ENCODE peak calls at places on chromosomes 12 and 14, in six cellular contexts. E is astrocyte of the cerebellum, R is fibroblast of pulmonary artery, H is fibroblast of lung, D is fibroblast of the aortic adventitia, L is suprapubic skin. P is an unnamed sample.

GRCh38 chr12:109626378-109627115 is 53.0 kb downstream of the MVK start:
- DNase-seq in E (no peak), R (no peak), H (no peak), D (no peak), L (no peak), P (no peak)

GRCh38 chr14:50417853-50418252 is 21.2 kb upstream of the CDKL1 start:
- DNase-seq in E (no peak), R (peak; percentile 76), H (no peak), D (peak; percentile 67), L (no peak), P (no peak)

GRCh38 chr14:53183071-53183470 is 29.9 kb upstream of the DDHD1 start:
- DNase-seq in E (no peak), R (no peak), H (no peak), D (no peak), L (no peak), P (no peak)

GRCh38 chr14:106879241-106879640 is 1352.9 kb downstream of the TMEM121 start:
- DNase-seq in E (no peak), R (no peak), H (no peak), D (no peak), L (no peak), P (no peak)

GRCh38 chr12:52350786-52351185 is 16.5 kb downstream of the KRT85 start:
- DNase-seq in E (no peak), R (no peak), H (no peak), D (no peak), L (no peak), P (no peak)

GRCh38 chr12:64600164-64600561 is 10.1 kb upstream of the RASSF3 start:
- DNase-seq in E (no peak), R (no peak), H (no peak), D (no peak), L (no peak), P (no peak)

GRCh38 chr12:12439636-12440035 is 82.8 kb downstream of the BORCS5 start:
- DNase-seq in E (no peak), R (peak; percentile 95), H (peak; percentile 79), D (peak; percentile 92), L (no peak), P (peak; percentile 80)

GRCh38 chr12:69007166-69007857 is 74.3 kb upstream of the CPM start:
- DNase-seq in E (peak; percentile 18), R (peak; percentile 75), H (peak; percentile 83), D (peak; percentile 88), L (no peak), P (peak; percentile 87)

GRCh38 chr14:63286071-63286470 is 32.7 kb downstream of the GPHB5 start:
- DNase-seq in E (no peak), R (no peak), H (no peak), D (no peak), L (no peak), P (no peak)

DNA sequence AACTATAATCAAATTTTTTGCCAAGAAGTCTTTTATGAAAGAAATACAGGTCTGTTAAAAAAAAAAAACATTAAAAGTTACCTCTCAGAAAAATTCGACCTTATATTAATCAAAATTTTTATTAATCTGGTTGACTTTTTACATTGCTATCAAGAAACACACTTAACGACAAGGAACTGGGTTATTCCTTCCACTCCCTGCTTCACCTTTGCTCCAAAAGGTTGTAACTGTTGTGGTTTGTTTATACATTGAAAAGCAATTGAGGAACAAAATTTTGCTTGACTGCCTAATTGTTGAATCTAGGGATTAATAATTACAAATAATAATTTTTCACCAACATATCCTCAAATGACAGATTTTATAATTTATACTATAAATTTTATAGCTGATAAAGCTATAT is 28.4 kb downstream of the TSPAN8 start:
- DNase-seq in E (no peak), R (no peak), H (no peak), D (no peak), L (no peak), P (no peak)
- H3K4me3 ChIP-seq in E (no peak overlapping the region), R (no peak overlapping the region), H (no peak overlapping the region), D (no peak overlapping the region), L (no peak overlapping the region), P (no peak overlapping the region)

DNA sequence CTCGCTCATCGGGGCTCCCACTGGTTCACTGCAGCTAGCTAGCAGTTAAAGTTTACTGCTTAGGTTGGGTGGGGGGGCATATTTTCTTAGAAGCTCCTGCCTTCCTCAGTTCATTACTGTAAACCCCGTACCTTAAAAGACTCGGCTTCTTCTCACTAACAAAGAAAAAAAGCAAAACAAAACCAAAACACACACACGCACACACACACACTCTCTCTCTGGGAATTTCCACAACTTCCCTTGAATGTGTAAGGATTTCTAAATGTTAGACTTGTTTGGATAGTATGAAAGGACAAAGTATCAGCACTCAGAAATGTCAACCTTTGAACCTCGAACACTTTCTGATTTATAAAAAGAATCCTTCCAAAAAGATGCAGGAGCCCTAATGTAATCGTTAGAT is 927 bp downstream of the PTHLH start:
- DNase-seq in E (no peak), R (no peak), H (no peak), D (no peak), L (no peak), P (no peak)
- H3K4me3 ChIP-seq in E (no peak overlapping the region), R (no peak overlapping the region), H (no peak overlapping the region), D (no peak overlapping the region), L (no peak overlapping the region), P (no peak overlapping the region)

GRCh38 chr12:7061596-7061995 is 1.1 kb downstream of the C1S start:
- DNase-seq in E (no peak), R (no peak), H (no peak), D (no peak), L (no peak), P (no peak)
- H3K4me3 ChIP-seq in E (no peak overlapping the region), R (peak overlapping the region; percentile 61), H (peak overlapping the region; percentile 66), D (peak overlapping the region; percentile 81), L (peak overlapping the region; percentile 42), P (no peak overlapping the region)

GRCh38 chr12:62468935-62469334 is 2.3 kb downstream of the MON2 start:
- DNase-seq in E (no peak), R (no peak), H (no peak), D (no peak), L (no peak), P (no peak)
- H3K4me3 ChIP-seq in E (peak overlapping the region; percentile 87), R (peak overlapping the region; percentile 73), H (peak overlapping the region; percentile 73), D (peak overlapping the region; percentile 58), L (peak overlapping the region; percentile 92), P (peak overlapping the region; percentile 88)

DNA sequence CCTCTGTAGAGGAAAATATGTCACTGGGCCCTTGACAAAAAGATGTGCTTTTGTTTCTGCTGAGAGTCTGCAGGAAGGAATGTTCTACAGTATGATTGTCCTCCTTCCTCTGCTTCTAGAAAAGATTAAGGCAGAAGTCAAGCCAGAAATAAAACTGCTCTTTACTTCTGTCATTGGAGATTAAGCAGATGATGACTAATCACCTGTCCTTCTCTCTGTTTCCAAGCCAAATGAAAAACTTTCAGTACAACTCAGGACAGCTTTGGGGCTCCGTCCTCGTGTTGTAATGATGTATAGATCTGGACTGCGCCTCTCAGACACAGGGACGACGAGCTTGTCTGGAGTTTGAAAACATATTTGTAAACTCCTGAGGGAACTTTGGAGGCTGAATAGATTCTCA is 159.3 kb downstream of the DYRK2 start:
- DNase-seq in E (no peak), R (peak; percentile 26), H (peak; percentile 57), D (peak; percentile 73), L (no peak), P (peak; percentile 26)
- H3K4me3 ChIP-seq in E (no peak overlapping the region), R (peak overlapping the region; percentile 5), H (no peak overlapping the region), D (peak overlapping the region; percentile 23), L (no peak overlapping the region), P (no peak overlapping the region)